ENCODE peak calls at places on chromosome 15, in seven cellular contexts. N is adrenal gland, K is A673, O is left lung, P is cardiac muscle cell, I is fibroblast of lung, E is psoas muscle. C is an unnamed sample.

GRCh38 chr15:88834211-88834812 is 31.1 kb downstream of the ACAN start:
- DNase-seq in P (peak; percentile 74), I (peak; percentile 50), N (peak; percentile 51), K (peak; percentile 39), O (no peak), E (peak; percentile 58), C (peak; percentile 18)

GRCh38 chr15:92953569-92953968 is 53.4 kb downstream of the CHD2 start:
- DNase-seq in I (no peak), N (no peak), K (no peak), E (no peak), O (no peak), P (no peak), C (no peak)

GRCh38 chr15:68561146-68561545 is 17.6 kb upstream of the CORO2B start:
- DNase-seq in K (no peak), N (no peak), P (no peak), E (no peak), I (no peak), O (peak; percentile 14), C (no peak)

GRCh38 chr15:88918738-88919137 is 5.6 kb upstream of the MFGE8 start:
- DNase-seq in N (peak; percentile 48), I (peak; percentile 99), O (peak; percentile 79), K (peak; percentile 95), E (peak; percentile 88), P (peak; percentile 98), C (peak; percentile 71)

GRCh38 chr15:39787479-39787878 is 4.8 kb upstream of the FSIP1 start:
- DNase-seq in K (no peak), E (no peak), N (no peak), P (no peak), I (no peak), O (no peak), C (no peak)

GRCh38 chr15:91694829-91695205 is 158.7 kb upstream of the SLCO3A1 start:
- DNase-seq in K (peak; percentile 46), N (peak; percentile 65), I (peak; percentile 80), P (peak; percentile 86), E (peak; percentile 60), O (no peak), C (no peak)

GRCh38 chr15:66231421-66232266 is 21.9 kb downstream of the MEGF11 start:
- DNase-seq in O (no peak), N (no peak), K (no peak), P (no peak), I (no peak), E (no peak), C (no peak)

GRCh38 chr15:80461370-80462060 is 57.3 kb downstream of the ARNT2 start:
- DNase-seq in O (no peak), I (no peak), N (peak; percentile 27), P (peak; percentile 70), E (no peak), K (no peak), C (no peak)

GRCh38 chr15:40347559-40348470 is 3.0 kb upstream of the PHGR1 start:
- DNase-seq in N (no peak), K (no peak), E (peak; percentile 23), I (no peak), O (no peak), P (no peak), C (no peak)

GRCh38 chr15:91593081-91593480 is 260.4 kb upstream of the SLCO3A1 start:
- DNase-seq in O (no peak), N (no peak), P (no peak), E (no peak), K (no peak), I (peak; percentile 59), C (no peak)

GRCh38 chr15:67869700-67870099 is 29.9 kb upstream of the RNU6-1 start:
- DNase-seq in I (no peak), E (no peak), O (no peak), P (no peak), N (no peak), K (no peak), C (peak; percentile 41)

GRCh38 chr15:90513448-90513847 is 16.3 kb upstream of the CRTC3 start:
- DNase-seq in K (no peak), O (no peak), P (no peak), I (no peak), E (no peak), N (no peak), C (no peak)

GRCh38 chr15:74422723-74423442 is 10.9 kb downstream of the SEMA7A start:
- DNase-seq in K (no peak), O (no peak), P (peak; percentile 60), N (no peak), I (peak; percentile 61), E (no peak), C (no peak)

GRCh38 chr15:45714501-45715488 is 80.0 kb downstream of the SQOR start:
- DNase-seq in K (peak; percentile 81), P (peak; percentile 87), N (peak; percentile 74), O (no peak), I (peak; percentile 85), E (peak; percentile 56), C (peak; percentile 74)

GRCh38 chr15:36370735-36371115 is 208.7 kb upstream of the CDIN1 start:
- DNase-seq in I (peak; percentile 68), N (no peak), K (peak; percentile 39), E (no peak), O (no peak), P (peak; percentile 43), C (no peak)

GRCh38 chr15:51931638-51932037 is 39.9 kb downstream of the LEO1 start:
- DNase-seq in O (no peak), P (no peak), E (no peak), N (no peak), I (no peak), K (no peak), C (no peak)

GRCh38 chr15:40054746-40055575 is 16.0 kb upstream of the SRP14 start:
- DNase-seq in N (peak; percentile 46), E (peak; percentile 72), K (no peak), I (peak; percentile 67), P (no peak), O (peak; percentile 53), C (peak; percentile 70)

GRCh38 chr15:25481208-25481862 is 42.5 kb upstream of the UBE3A start:
- DNase-seq in I (no peak), N (no peak), P (no peak), E (no peak), K (no peak), O (no peak), C (no peak)

GRCh38 chr15:69946870-69947269 is 150.8 kb downstream of the TLE3 start:
- DNase-seq in E (no peak), P (no peak), N (no peak), I (no peak), K (no peak), O (no peak), C (no peak)

GRCh38 chr15:72342385-72342784 is 22.4 kb upstream of the CELF6 start:
- DNase-seq in K (peak; percentile 40), P (peak; percentile 27), N (peak; percentile 26), E (peak; percentile 51), O (no peak), I (peak; percentile 14), C (peak; percentile 62)

GRCh38 chr15:68739390-68740075 is 81.2 kb downstream of the ANP32A start:
- DNase-seq in N (no peak), P (peak; percentile 22), I (no peak), O (no peak), E (no peak), K (no peak), C (no peak)

GRCh38 chr15:75836953-75837321 is 6.3 kb upstream of the UBE2Q2 start:
- DNase-seq in K (peak; percentile 40), N (peak; percentile 18), E (peak; percentile 53), O (no peak), P (peak; percentile 75), I (peak; percentile 76), C (peak; percentile 77)
- TF ChIP-seq CTCF in K (no peak), N (no peak), E (no peak), O (no peak), P (no peak), I (no peak), C (no peak)

GRCh38 chr15:101049856-101050646 is 130.9 kb downstream of the LRRK1 start:
- DNase-seq in O (peak; percentile 25), I (peak; percentile 47), K (no peak), N (no peak), P (no peak), E (no peak), C (no peak)
- TF ChIP-seq CTCF in O (no peak), I (no peak), K (no peak), N (no peak), P (no peak), E (no peak), C (no peak)

GRCh38 chr15:94131875-94132274 is 99.5 kb upstream of the MCTP2 start:
- DNase-seq in N (no peak), P (no peak), E (no peak), O (no peak), K (no peak), I (no peak), C (no peak)

GRCh38 chr15:94135748-94136147 is 95.6 kb upstream of the MCTP2 start:
- DNase-seq in O (no peak), P (no peak), E (no peak), I (no peak), K (peak; percentile 60), N (no peak), C (no peak)
- TF ChIP-seq CTCF in O (no peak), P (no peak), E (no peak), I (no peak), K (peak; percentile 47), N (no peak), C (no peak)

GRCh38 chr15:83067638-83067962 is 548 bp upstream of the BTBD1 start:
- DNase-seq in E (no peak), I (no peak), P (no peak), K (no peak), N (no peak), O (no peak), C (no peak)

GRCh38 chr15:83066034-83066760 is 855 bp downstream of the BTBD1 start:
- DNase-seq in P (no peak), O (no peak), K (peak; percentile 41), E (peak; percentile 58), I (no peak), N (peak; percentile 12), C (no peak)

GRCh38 chr15:83068054-83068453 is 1.0 kb upstream of the BTBD1 start:
- DNase-seq in P (no peak), O (no peak), I (no peak), N (no peak), K (no peak), E (no peak), C (no peak)

GRCh38 chr15:83065431-83065830 is 1.6 kb downstream of the BTBD1 start:
- DNase-seq in P (no peak), I (no peak), O (no peak), K (no peak), E (no peak), N (no peak), C (no peak)

GRCh38 chr15:83066761-83067637 is at the start of gene BTBD1:
- DNase-seq in I (peak; percentile 95), E (peak; percentile 96), N (peak; percentile 96), O (peak; percentile 96), P (peak; percentile 98), K (peak; percentile 90), C (peak; percentile 95)
- TF ChIP-seq CTCF in I (no peak), E (no peak), N (no peak), O (peak; percentile 24), P (no peak), K (peak; percentile 8), C (no peak)

GRCh38 chr15:28953573-28954195 is 67.9 kb downstream of the APBA2 start:
- DNase-seq in E (no peak), P (no peak), I (no peak), K (no peak), N (no peak), O (no peak), C (no peak)
- TF ChIP-seq CTCF in E (no peak), P (no peak), I (no peak), K (no peak), N (no peak), O (no peak), C (no peak)

C was measured in activated CD8-positive, alpha-beta T cell treated with anti-CD3 and anti-CD28 coated beads for 36 hours.